ENCODE peak calls at places on chromosomes 4 and X, in seven cellular contexts. G is stimulated activated CD4-positive, alpha-beta T cell treated with anti-CD3 and anti-CD28 coated beads, Interleukin-15, amount 100 ng/mL, for 1 hour; D is activated CD4-positive, alpha-beta T cell treated with anti-CD3 and anti-CD28 coated beads for 1 hour; E is cardiac fibroblast; T is stomach; L is NCI-H345; H is A549. M is an unnamed sample.

GRCh38 chr4:106222548-106222947 is 93.5 kb downstream of the TBCK start:
- DNase-seq in L (no peak), T (no peak), E (no peak), D (no peak), G (no peak), H (no peak), M (no peak)

GRCh38 chr4:93183589-93183988 is 645.0 kb upstream of the ATOH1 start:
- DNase-seq in E (no peak), H (no peak), D (no peak), G (no peak), L (peak), T (no peak), M (no peak)

GRCh38 chrX:100812216-100813158 is 7.7 kb upstream of the CSTF2 start:
- DNase-seq in G (no peak), D (no peak), E (peak), L (no peak), T (no peak), H (no peak), M (no peak)

GRCh38 chrX:155612312-155613224 is at the start of gene TMLHE:
- DNase-seq in E (peak), G (peak), D (peak), H (peak), T (peak), L (peak), M (no peak)

GRCh38 chrX:72554448-72555140 is 18.0 kb downstream of the HDAC8 start:
- DNase-seq in D (no peak), E (no peak), H (peak), T (no peak), G (no peak), L (no peak), M (no peak)

GRCh38 chr4:2296621-2297601 is 35.0 kb upstream of the MXD4 start:
- DNase-seq in E (no peak), H (no peak), L (no peak), T (no peak), G (no peak), D (no peak), M (no peak)

GRCh38 chr4:56406151-56406550 is 18.9 kb upstream of the AASDH start:
- DNase-seq in T (no peak), L (no peak), H (no peak), D (no peak), E (no peak), G (no peak), M (no peak)

GRCh38 chr4:91527056-91527455 is 776.7 kb upstream of the GRID2 start:
- DNase-seq in H (no peak), D (no peak), G (no peak), L (no peak), T (no peak), E (peak), M (no peak)

GRCh38 chr4:137909910-137910309 is 332.2 kb downstream of the SLC7A11 start:
- DNase-seq in L (peak), D (no peak), E (peak), T (no peak), H (no peak), G (no peak), M (no peak)

GRCh38 chrX:140475025-140475424 is 29.8 kb downstream of the SOX3 start:
- DNase-seq in L (no peak), E (no peak), D (no peak), T (no peak), H (no peak), G (no peak), M (no peak)

GRCh38 chr4:184170996-184171395 is 46.7 kb downstream of the ENPP6 start:
- DNase-seq in G (no peak), T (no peak), E (peak), H (no peak), L (peak), D (no peak), M (no peak)

GRCh38 chr4:181971411-181971810 is 271.8 kb upstream of the TENM3 start:
- DNase-seq in T (no peak), D (no peak), H (no peak), L (no peak), E (no peak), G (no peak), M (no peak)

GRCh38 chr4:131091896-131092295 is 1995.9 kb downstream of the C4orf33 start:
- DNase-seq in E (peak), T (no peak), G (no peak), H (no peak), L (peak), D (no peak), M (no peak)

GRCh38 chr4:39931441-39931901 is 46.2 kb downstream of the PDS5A start:
- DNase-seq in G (no peak), E (no peak), L (no peak), T (no peak), D (no peak), H (no peak), M (no peak)

GRCh38 chrX:149282909-149283308 is 222.2 kb downstream of the IDS start:
- DNase-seq in G (no peak), E (no peak), T (no peak), D (no peak), H (no peak), L (no peak), M (no peak)

GRCh38 chr4:8664031-8664805 is 71.7 kb downstream of the CPZ start:
- DNase-seq in T (no peak), D (no peak), L (no peak), G (no peak), E (no peak), H (no peak), M (no peak)

GRCh38 chrX:119552508-119552907 is 12.7 kb downstream of the STEEP1 start:
- DNase-seq in L (no peak), D (no peak), G (no peak), E (peak), T (no peak), H (no peak), M (no peak)

GRCh38 chr4:52643846-52644245 is 15.3 kb downstream of the USP46 start:
- DNase-seq in H (no peak), T (peak), G (no peak), D (no peak), L (no peak), E (peak), M (peak)

GRCh38 chr4:3674479-3674851 is 91.7 kb upstream of the ADRA2C start:
- DNase-seq in H (no peak), D (no peak), L (no peak), G (no peak), E (no peak), T (no peak), M (no peak)

GRCh38 chr4:98469776-98470175 is 188.6 kb downstream of the TSPAN5 start:
- DNase-seq in H (no peak), D (no peak), L (no peak), T (no peak), G (no peak), E (no peak), M (no peak)

M was measured in cerebellar nuclear complex.